ENCODE peak calls at places on chromosome 9, in seven cellular contexts. M, W, Y, B, V, J and E are unnamed samples.

GRCh38 chr9:127566351-127567001 is 45.6 kb upstream of the STXBP1 start:
- DNase-seq in M (peak; percentile 82), W (peak; percentile 76), Y (peak; percentile 33), B (no peak), V (no peak), J (peak; percentile 58), E (peak; percentile 56)

GRCh38 chr9:97845130-97845529 is 7.9 kb upstream of the FOXE1 start:
- DNase-seq in M (no peak), W (no peak), Y (no peak), B (no peak), V (no peak), J (no peak), E (no peak)

GRCh38 chr9:8262625-8263622 is 463.3 kb upstream of the DMAC1 start:
- DNase-seq in M (no peak), W (no peak), Y (peak; percentile 0), B (no peak), V (peak; percentile 25), J (no peak), E (no peak)

GRCh38 chr9:16039103-16039987 is 486.5 kb downstream of the CCDC171 start:
- DNase-seq in M (peak; percentile 22), W (no peak), Y (peak; percentile 55), B (no peak), V (no peak), J (no peak), E (no peak)

GRCh38 chr9:1460143-1460769 is 410.1 kb downstream of the DMRT2 start:
- DNase-seq in M (peak; percentile 29), W (no peak), Y (no peak), B (no peak), V (no peak), J (no peak), E (peak; percentile 29)

GRCh38 chr9:14153310-14153720 is 160.6 kb downstream of the NFIB start:
- DNase-seq in M (no peak), W (no peak), Y (no peak), B (no peak), V (peak; percentile 50), J (no peak), E (no peak)

GRCh38 chr9:98575379-98576346 is 133.1 kb downstream of the GABBR2 start:
- DNase-seq in M (no peak), W (no peak), Y (peak; percentile 47), B (no peak), V (no peak), J (peak; percentile 19), E (no peak)

GRCh38 chr9:111582888-111583287 is 16.6 kb downstream of the PTGR1 start:
- DNase-seq in M (no peak), W (no peak), Y (no peak), B (no peak), V (no peak), J (no peak), E (no peak)

GRCh38 chr9:91214086-91214485 is 147.6 kb downstream of the AUH start:
- DNase-seq in M (no peak), W (no peak), Y (no peak), B (no peak), V (no peak), J (no peak), E (no peak)

GRCh38 chr9:128882677-128883590 is 1.0 kb downstream of the LRRC8A start:
- DNase-seq in M (no peak), W (no peak), Y (peak; percentile 32), B (no peak), V (peak; percentile 16), J (no peak), E (no peak)

GRCh38 chr9:79512251-79512650 is 59.5 kb upstream of the TLE4 start:
- DNase-seq in M (no peak), W (no peak), Y (no peak), B (no peak), V (no peak), J (no peak), E (no peak)

GRCh38 chr9:14096182-14096922 is 217.6 kb downstream of the NFIB start:
- DNase-seq in M (no peak), W (no peak), Y (peak; percentile 96), B (no peak), V (peak; percentile 36), J (peak; percentile 45), E (no peak)

DNA sequence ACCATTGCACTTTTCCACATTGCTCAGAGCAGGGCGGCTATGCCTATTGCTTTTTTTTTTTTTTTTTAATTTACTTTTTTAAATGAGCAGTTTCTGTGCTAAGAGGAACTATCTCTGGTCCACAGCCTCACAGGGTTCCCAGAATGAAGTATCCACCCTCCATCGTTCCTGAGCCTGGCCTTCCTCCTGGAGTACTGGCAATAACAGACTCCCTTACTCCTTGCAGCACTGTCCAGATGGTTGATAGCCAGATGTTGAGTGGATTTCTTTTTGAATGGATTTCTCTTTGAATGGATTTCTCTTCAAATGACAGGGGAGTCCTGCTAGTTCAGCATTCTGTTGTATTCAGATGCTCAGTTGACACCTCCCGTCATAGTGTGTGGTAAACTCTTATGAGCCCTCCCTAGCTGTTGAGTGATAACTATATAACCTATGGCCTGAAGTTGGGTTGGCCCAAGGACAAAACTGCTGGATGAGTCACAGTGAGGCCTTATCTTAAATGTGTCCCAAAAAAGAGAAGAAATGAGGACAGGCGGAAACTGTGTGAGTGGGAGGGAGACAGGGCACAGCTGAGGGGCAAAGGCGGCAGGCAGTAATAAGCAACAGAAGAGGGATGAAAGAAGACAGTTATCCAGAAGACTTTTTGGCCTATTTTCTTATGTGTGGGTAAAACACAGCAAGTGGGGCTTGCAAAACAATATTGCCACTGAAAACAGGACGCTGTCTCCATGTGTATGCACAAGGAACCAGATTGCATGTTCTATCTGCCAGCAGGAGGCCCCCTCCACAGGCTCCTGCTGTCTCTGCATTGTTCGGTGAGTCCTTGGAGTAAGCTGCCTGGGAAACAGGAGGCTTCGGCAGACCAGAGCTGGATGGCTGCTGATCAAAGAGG is 209.5 kb upstream of the S1PR3 start:
- DNase-seq in M (no peak), W (no peak), Y (peak; percentile 80), B (no peak), V (peak; percentile 67), J (no peak), E (no peak)
- H3K4me1 ChIP-seq in M (no peaks in the 10 kb centered on the region), W (peaks cover 20% of the 10 kb centered on the region), Y (peaks cover 17% of the 10 kb centered on the region), B (no peaks in the 10 kb centered on the region), V (peaks cover 65% of the 10 kb centered on the region), J (no peaks in the 10 kb centered on the region), E (peaks cover under 1% of the 10 kb centered on the region)

GRCh38 chr9:124052401-124052800 is 40.8 kb downstream of the LHX2 start:
- DNase-seq in M (no peak), W (no peak), Y (no peak), B (no peak), V (no peak), J (no peak), E (no peak)

GRCh38 chr9:124054671-124055212 is 43.2 kb downstream of the LHX2 start:
- DNase-seq in M (no peak), W (no peak), Y (peak; percentile 91), B (no peak), V (no peak), J (no peak), E (no peak)

GRCh38 chr9:124047106-124047716 is 35.6 kb downstream of the LHX2 start:
- DNase-seq in M (no peak), W (no peak), Y (no peak), B (no peak), V (no peak), J (no peak), E (no peak)

GRCh38 chr9:124046189-124046588 is 34.6 kb downstream of the LHX2 start:
- DNase-seq in M (no peak), W (no peak), Y (no peak), B (no peak), V (no peak), J (no peak), E (no peak)

DNA sequence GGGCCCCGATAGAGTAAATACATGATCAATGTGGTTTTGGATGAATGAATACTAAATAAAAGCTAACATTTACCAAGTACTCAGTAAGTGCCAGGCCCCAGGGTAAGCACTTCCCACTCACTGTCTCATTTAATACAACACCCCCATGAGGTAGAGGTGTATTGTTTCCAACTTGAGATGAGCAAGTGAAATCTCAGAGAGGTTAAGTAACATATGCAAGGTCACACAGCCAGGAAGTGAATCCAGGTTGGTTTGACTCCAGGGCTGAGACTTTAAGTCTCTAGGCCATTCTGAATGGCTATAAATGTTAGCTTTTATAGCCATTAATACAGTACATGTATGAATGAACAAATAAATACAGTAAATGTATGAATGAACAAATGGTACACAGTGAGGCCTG is 39.4 kb downstream of the LHX2 start:
- DNase-seq in M (no peak), W (no peak), Y (no peak), B (no peak), V (no peak), J (no peak), E (no peak)
- H3K9me3 ChIP-seq in M (no peaks in the 10 kb centered on the region), W (no peaks in the 10 kb centered on the region), Y (no peaks in the 10 kb centered on the region), B (no peaks in the 10 kb centered on the region), V (no peaks in the 10 kb centered on the region), J (no peaks in the 10 kb centered on the region), E (no peaks in the 10 kb centered on the region)

GRCh38 chr9:107750741-107751521 is 261.4 kb upstream of the KLF4 start:
- DNase-seq in M (peak; percentile 65), W (peak; percentile 77), Y (peak; percentile 98), B (peak; percentile 92), V (no peak), J (peak; percentile 81), E (no peak)

GRCh38 chr9:107756091-107756490 is 266.5 kb upstream of the KLF4 start:
- DNase-seq in M (no peak), W (no peak), Y (no peak), B (no peak), V (no peak), J (no peak), E (no peak)

GRCh38 chr9:107759009-107759822 is 269.6 kb upstream of the KLF4 start:
- DNase-seq in M (no peak), W (no peak), Y (no peak), B (no peak), V (no peak), J (no peak), E (no peak)

GRCh38 chr9:107751522-107752235 is 262.1 kb upstream of the KLF4 start:
- DNase-seq in M (peak; percentile 78), W (no peak), Y (peak; percentile 90), B (peak; percentile 41), V (no peak), J (peak; percentile 35), E (peak; percentile 73)

DNA sequence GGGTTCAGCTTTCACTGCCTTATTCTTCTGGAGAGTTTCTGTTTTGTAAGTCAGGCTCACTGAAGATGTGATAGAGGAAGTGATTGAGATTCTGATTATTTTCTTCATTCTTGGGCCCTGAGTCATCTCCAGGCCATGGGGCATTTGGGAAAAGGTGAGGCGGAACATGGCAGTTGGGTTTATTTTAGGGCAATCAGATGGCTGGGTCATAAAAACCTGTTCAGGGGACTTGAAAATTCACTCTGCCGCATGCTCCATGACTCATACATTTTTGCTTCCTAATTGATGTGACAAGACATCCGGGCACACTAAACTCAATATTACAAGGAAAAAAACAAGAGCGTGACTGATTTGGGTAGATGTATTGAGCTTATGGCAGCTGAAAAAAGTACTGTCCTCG is 265.7 kb upstream of the KLF4 start:
- DNase-seq in M (peak; percentile 82), W (no peak), Y (peak; percentile 71), B (peak; percentile 46), V (no peak), J (no peak), E (peak; percentile 65)
- H3K4me1 ChIP-seq in M (peaks cover 6% of the 10 kb centered on the region), W (peaks cover 39% of the 10 kb centered on the region), Y (peaks cover 3% of the 10 kb centered on the region), B (peaks cover 7% of the 10 kb centered on the region), V (no peaks in the 10 kb centered on the region), J (peaks cover 17% of the 10 kb centered on the region), E (peaks cover 30% of the 10 kb centered on the region)

DNA sequence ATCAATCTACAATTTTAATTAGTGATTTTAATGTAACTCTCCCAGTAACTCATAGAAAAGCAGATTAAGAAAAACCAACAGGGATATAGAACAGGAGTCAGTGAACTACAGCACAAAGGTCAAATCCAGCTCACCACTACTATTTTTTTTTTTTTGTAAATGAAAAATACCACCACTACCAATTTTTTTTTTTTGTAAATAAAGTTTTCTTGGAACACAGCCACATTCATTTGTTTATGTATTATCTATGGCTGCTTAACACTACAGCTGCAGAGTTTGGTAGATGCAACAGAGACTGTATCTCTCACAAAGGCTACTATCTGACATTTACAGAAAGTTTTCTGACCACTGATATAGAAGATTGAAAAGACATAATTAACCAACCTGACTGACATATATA is 11.7 kb downstream of the ZNF510 start:
- DNase-seq in M (no peak), W (no peak), Y (no peak), B (no peak), V (no peak), J (no peak), E (no peak)
- H3K9me3 ChIP-seq in M (no peaks in the 10 kb centered on the region), W (peaks cover 100% of the 10 kb centered on the region), Y (peaks cover 96% of the 10 kb centered on the region), B (peaks cover 80% of the 10 kb centered on the region), V (peaks cover 66% of the 10 kb centered on the region), J (peaks cover 100% of the 10 kb centered on the region), E (peaks cover 43% of the 10 kb centered on the region)